ENCODE peak calls at places on chromosomes 11 and 22, in four cellular contexts. D is colonic mucosa, X is upper lobe of right lung, V is kidney. T is an unnamed sample.

GRCh38 chr22:19799322-19800190 is 39.0 kb downstream of the TBX1 start:
- DNase-seq in D (no peak), X (no peak), V (peak; percentile 61), T (peak; percentile 56)

GRCh38 chr22:38144025-38144405 is 33.5 kb upstream of the BAIAP2L2 start:
- DNase-seq in D (no peak), X (peak; percentile 41), V (peak; percentile 12), T (no peak)

GRCh38 chr11:121053244-121053643 is 29.3 kb downstream of the TBCEL start:
- DNase-seq in D (no peak), X (no peak), V (no peak), T (no peak)

GRCh38 chr11:20962581-20962980 is 293.2 kb downstream of the NELL1 start:
- DNase-seq in D (no peak), X (no peak), V (no peak), T (no peak)

GRCh38 chr11:128686745-128687177 is 7.1 kb upstream of the FLI1 start:
- DNase-seq in D (no peak), X (peak; percentile 80), V (peak; percentile 90), T (peak; percentile 66)

GRCh38 chr22:48647606-48648515 is 1179.8 kb downstream of the BRD1 start:
- DNase-seq in D (no peak), X (no peak), V (peak; percentile 43), T (no peak)

GRCh38 chr11:20035701-20036601 is 124.3 kb downstream of the DBX1 start:
- DNase-seq in D (no peak), X (no peak), V (no peak), T (peak; percentile 83)

GRCh38 chr11:61486004-61486615 is 22.4 kb upstream of the LRRC10B start:
- DNase-seq in D (no peak), X (no peak), V (no peak), T (no peak)

GRCh38 chr11:45930951-45931563 is 8.6 kb downstream of the LARGE2 start:
- DNase-seq in D (no peak), X (peak; percentile 31), V (no peak), T (peak; percentile 92)

GRCh38 chr11:45933846-45934579 is 11.6 kb downstream of the LARGE2 start:
- DNase-seq in D (no peak), X (peak; percentile 38), V (no peak), T (no peak)

GRCh38 chr11:45933131-45933821 is 10.8 kb downstream of the LARGE2 start:
- DNase-seq in D (no peak), X (peak; percentile 32), V (no peak), T (no peak)

GRCh38 chr11:45931739-45932138 is 9.3 kb downstream of the LARGE2 start:
- DNase-seq in D (no peak), X (peak; percentile 54), V (no peak), T (no peak)

GRCh38 chr11:45932217-45932616 is 9.8 kb downstream of the LARGE2 start:
- DNase-seq in D (no peak), X (no peak), V (no peak), T (no peak)
- H3K36me3 ChIP-seq in D (no peaks in the 10 kb centered on the region), X (peaks cover 54% of the 10 kb centered on the region), V (peaks cover 10% of the 10 kb centered on the region), T (peaks cover 22% of the 10 kb centered on the region)

GRCh38 chr11:85961130-85961529 is 105.9 kb downstream of the CCDC83 start:
- DNase-seq in D (no peak), X (no peak), V (no peak), T (no peak)
- H3K36me3 ChIP-seq in D (no peaks in the 10 kb centered on the region), X (peaks cover 96% of the 10 kb centered on the region), V (peaks cover 26% of the 10 kb centered on the region), T (peaks cover 79% of the 10 kb centered on the region)

DNA sequence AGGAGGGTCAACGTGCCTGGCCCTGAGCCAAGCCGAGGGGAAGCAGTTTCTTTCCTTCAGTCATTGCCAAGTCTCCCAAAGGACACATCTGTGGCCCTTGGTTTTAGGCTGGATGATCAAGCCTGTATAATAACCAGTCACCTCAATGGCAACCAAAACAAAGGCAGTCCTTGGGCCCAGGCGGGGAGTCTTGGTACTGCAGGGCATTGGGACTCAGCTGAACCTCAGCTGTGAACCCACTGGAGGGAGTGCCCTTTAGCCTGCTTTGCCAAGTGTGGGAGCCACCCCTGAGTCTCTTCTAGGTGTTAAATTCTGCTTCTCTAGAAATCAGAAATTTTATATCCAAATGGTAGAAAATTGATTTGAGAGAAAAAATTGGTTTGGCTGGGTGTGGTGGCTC is 36.9 kb downstream of the CPT1A start:
- DNase-seq in D (no peak), X (no peak), V (no peak), T (no peak)
- H3K36me3 ChIP-seq in D (no peaks in the 10 kb centered on the region), X (peaks cover 94% of the 10 kb centered on the region), V (peaks cover 29% of the 10 kb centered on the region), T (peaks cover 20% of the 10 kb centered on the region)

GRCh38 chr11:47377571-47378010 is 756 bp downstream of the SPI1 start:
- DNase-seq in D (no peak), X (peak; percentile 72), V (peak; percentile 77), T (peak; percentile 55)

GRCh38 chr11:47375546-47376085 is 2.7 kb downstream of the SPI1 start:
- DNase-seq in D (no peak), X (no peak), V (peak; percentile 61), T (no peak)

GRCh38 chr11:47378011-47378835 is at the start of gene SPI1:
- DNase-seq in D (peak; percentile 49), X (peak; percentile 86), V (peak; percentile 82), T (no peak)

GRCh38 chr11:47376183-47376542 is 2.2 kb downstream of the SPI1 start:
- DNase-seq in D (no peak), X (no peak), V (peak; percentile 65), T (no peak)

DNA sequence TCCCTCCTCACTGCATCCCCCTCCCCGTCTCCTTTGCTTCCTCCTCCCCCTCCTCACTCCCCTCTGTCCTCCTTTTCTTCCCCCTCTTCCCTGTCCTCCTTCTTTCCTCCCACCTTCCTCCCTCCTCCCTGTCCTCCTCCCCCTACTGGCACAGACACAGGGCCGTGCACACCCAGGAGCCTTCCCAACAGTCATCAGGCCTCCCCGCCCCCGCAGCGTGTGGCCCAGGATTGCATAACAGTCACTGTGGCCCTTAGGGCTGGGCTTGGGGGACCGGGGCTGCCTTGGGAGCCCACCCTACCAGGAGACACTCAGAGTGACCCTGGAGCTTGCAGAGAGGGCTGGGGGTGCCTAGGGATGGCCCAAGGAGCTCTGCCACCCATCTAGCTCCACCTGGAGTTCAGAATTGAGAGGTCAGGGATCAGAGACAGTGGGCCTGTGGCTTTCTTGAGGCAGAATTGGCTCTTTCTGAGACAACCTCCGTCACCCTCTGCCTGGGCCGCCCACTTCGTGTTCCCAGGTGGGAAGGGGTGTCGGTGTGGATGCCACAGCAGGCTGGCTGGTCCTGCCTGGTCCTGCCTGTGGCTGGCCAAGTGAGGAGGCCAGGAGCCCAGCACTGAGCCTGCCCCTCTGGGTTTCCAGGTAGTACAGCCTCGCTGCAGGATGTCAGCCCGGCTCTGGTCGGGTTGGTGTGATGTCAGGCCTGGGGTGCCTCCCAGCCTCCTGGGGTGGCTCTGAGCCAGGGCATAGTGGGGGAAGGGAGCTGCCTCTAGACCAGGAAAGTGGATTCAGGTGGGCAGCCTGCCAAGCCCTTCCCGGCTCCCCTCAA is 1.6 kb downstream of the SPI1 start:
- DNase-seq in D (no peak), X (peak; percentile 87), V (peak; percentile 82), T (no peak)
- H3K36me3 ChIP-seq in D (no peaks in the 10 kb centered on the region), X (no peaks in the 10 kb centered on the region), V (no peaks in the 10 kb centered on the region), T (no peaks in the 10 kb centered on the region)